ENCODE peak calls at places on chromosomes 6 and 20, in seven cellular contexts. W is SIG-M5; V is cardiac fibroblast; F is fibroblast of the conjunctiva; X is activated naive CD4-positive, alpha-beta T cell; N is Peyer's patch; Y is mucosa of descending colon. J is an unnamed sample.

GRCh38 chr6:52317841-52318581 is 33.5 kb upstream of the MCM3 start:
- DNase-seq in W (no peak), V (peak; percentile 42), F (peak; percentile 18), X (no peak), N (peak; percentile 69), Y (no peak), J (no peak)

GRCh38 chr6:110878751-110879539 is 4.4 kb downstream of the AMD1 start:
- DNase-seq in W (no peak), V (peak; percentile 62), F (no peak), X (no peak), N (peak; percentile 65), Y (no peak), J (no peak)

GRCh38 chr6:1917628-1918371 is 308.1 kb downstream of the FOXC1 start:
- DNase-seq in W (no peak), V (peak; percentile 53), F (no peak), X (no peak), N (no peak), Y (no peak), J (no peak)

GRCh38 chr6:44100088-44100550 is 27.1 kb downstream of the MRPL14 start:
- DNase-seq in W (no peak), V (peak; percentile 53), F (no peak), X (no peak), N (no peak), Y (no peak), J (no peak)

GRCh38 chr20:50278684-50279531 is 88.3 kb downstream of the CEBPB start:
- DNase-seq in W (no peak), V (peak; percentile 58), F (no peak), X (no peak), N (peak; percentile 86), Y (peak; percentile 84), J (no peak)

GRCh38 chr20:47610247-47610944 is 108.7 kb downstream of the NCOA3 start:
- DNase-seq in W (no peak), V (peak; percentile 83), F (peak; percentile 71), X (no peak), N (peak; percentile 87), Y (no peak), J (peak; percentile 41)

GRCh38 chr6:151065027-151065815 is 174.5 kb upstream of the AKAP12 start:
- DNase-seq in W (no peak), V (no peak), F (no peak), X (no peak), N (no peak), Y (no peak), J (no peak)

GRCh38 chr6:118758942-118759341 is 107.6 kb upstream of the CEP85L start:
- DNase-seq in W (no peak), V (no peak), F (no peak), X (no peak), N (no peak), Y (no peak), J (no peak)

GRCh38 chr6:55918639-55919038 is 43.2 kb upstream of the BMP5 start:
- DNase-seq in W (no peak), V (peak; percentile 17), F (peak; percentile 70), X (no peak), N (no peak), Y (no peak), J (no peak)

GRCh38 chr20:50438986-50439407 is 71.2 kb upstream of the PTPN1 start:
- DNase-seq in W (no peak), V (no peak), F (no peak), X (no peak), N (no peak), Y (peak; percentile 24), J (no peak)

GRCh38 chr20:51383891-51384510 is 158.5 kb downstream of the NFATC2 start:
- DNase-seq in W (no peak), V (no peak), F (no peak), X (no peak), N (no peak), Y (no peak), J (no peak)

GRCh38 chr6:16805190-16805860 is 44.1 kb upstream of the ATXN1 start:
- DNase-seq in W (no peak), V (no peak), F (no peak), X (no peak), N (no peak), Y (no peak), J (no peak)

GRCh38 chr6:16982827-16983226 is 119.0 kb upstream of the STMND1 start:
- DNase-seq in W (no peak), V (peak; percentile 69), F (peak; percentile 95), X (no peak), N (no peak), Y (no peak), J (no peak)

GRCh38 chr20:35048739-35049138 is 43.9 kb downstream of the TRPC4AP start:
- DNase-seq in W (no peak), V (no peak), F (no peak), X (no peak), N (no peak), Y (no peak), J (no peak)

GRCh38 chr20:10924628-10925266 is 250.9 kb upstream of the JAG1 start:
- DNase-seq in W (no peak), V (peak; percentile 61), F (no peak), X (no peak), N (no peak), Y (no peak), J (no peak)

GRCh38 chr6:82084324-82084920 is 163.1 kb downstream of the IBTK start:
- DNase-seq in W (no peak), V (no peak), F (no peak), X (no peak), N (no peak), Y (no peak), J (no peak)

GRCh38 chr6:170185175-170185970 is 105.5 kb downstream of the DLL1 start:
- DNase-seq in W (no peak), V (no peak), F (no peak), X (no peak), N (no peak), Y (no peak), J (no peak)

GRCh38 chr20:45909817-45910669 is 1.9 kb downstream of the PLTP start:
- DNase-seq in W (no peak), V (no peak), F (no peak), X (no peak), N (no peak), Y (no peak), J (no peak)

GRCh38 chr6:170080169-170080827 is 210.6 kb downstream of the DLL1 start:
- DNase-seq in W (no peak), V (no peak), F (no peak), X (no peak), N (peak; percentile 25), Y (no peak), J (peak; percentile 5)

GRCh38 chr6:107753778-107754177 is 70.3 kb downstream of the SCML4 start:
- DNase-seq in W (no peak), V (no peak), F (no peak), X (no peak), N (no peak), Y (no peak), J (no peak)

GRCh38 chr6:144768676-144769599 is 483.8 kb downstream of the UTRN start:
- DNase-seq in W (no peak), V (peak; percentile 18), F (peak; percentile 9), X (no peak), N (no peak), Y (no peak), J (no peak)

GRCh38 chr6:169141706-169142705 is 111.6 kb downstream of the THBS2 start:
- DNase-seq in W (no peak), V (peak; percentile 51), F (no peak), X (no peak), N (peak; percentile 69), Y (peak; percentile 38), J (no peak)

J was measured in activated CD4-positive, CD25-positive, alpha-beta regulatory T cell treated with anti-CD3 and anti-CD28 coated beads, Interleukin-2, amount 50 U/mL, for 72 hours.